ENCODE peak calls at places on chromosomes 5 and 9, in five cellular contexts. C, M, I, G and S are unnamed samples.

GRCh38 chr5:170287532-170287931 is 10.0 kb downstream of the LCP2 start:
- DNase-seq in C (no peak), M (no peak), I (no peak), G (no peak), S (no peak)

GRCh38 chr9:136330406-136330990 is 3.2 kb downstream of the GPSM1 start:
- DNase-seq in C (no peak), M (no peak), I (no peak), G (no peak), S (no peak)

GRCh38 chr5:158145827-158146226 is 286.9 kb upstream of the CLINT1 start:
- DNase-seq in C (no peak), M (no peak), I (no peak), G (no peak), S (no peak)

GRCh38 chr5:88888291-88888690 is 5.3 kb upstream of the MEF2C start:
- DNase-seq in C (no peak), M (no peak), I (no peak), G (no peak), S (no peak)

GRCh38 chr5:177338251-177339106 is 13.0 kb downstream of the LMAN2 start:
- DNase-seq in C (no peak), M (no peak), I (no peak), G (no peak), S (no peak)

GRCh38 chr9:127225747-127226646 is 38.6 kb upstream of the GARNL3 start:
- DNase-seq in C (peak; percentile 17), M (no peak), I (no peak), G (no peak), S (peak; percentile 26)

GRCh38 chr5:74382864-74383618 is 257.5 kb downstream of the ENC1 start:
- DNase-seq in C (peak; percentile 54), M (no peak), I (peak; percentile 95), G (peak; percentile 22), S (no peak)

GRCh38 chr5:62714246-62714645 is 135.6 kb downstream of the LRRC70 start:
- DNase-seq in C (no peak), M (no peak), I (no peak), G (no peak), S (no peak)

GRCh38 chr9:14315754-14316573 is 2.0 kb upstream of the NFIB start:
- DNase-seq in C (no peak), M (no peak), I (peak; percentile 65), G (no peak), S (no peak)

GRCh38 chr5:140043508-140043872 is 391 bp upstream of the NRG2 start:
- DNase-seq in C (no peak), M (no peak), I (no peak), G (peak; percentile 21), S (no peak)
- TF ChIP-seq CTCF in C (no peak), M (no peak), I (no peak), G (peak; percentile 41), S (no peak)

DNA sequence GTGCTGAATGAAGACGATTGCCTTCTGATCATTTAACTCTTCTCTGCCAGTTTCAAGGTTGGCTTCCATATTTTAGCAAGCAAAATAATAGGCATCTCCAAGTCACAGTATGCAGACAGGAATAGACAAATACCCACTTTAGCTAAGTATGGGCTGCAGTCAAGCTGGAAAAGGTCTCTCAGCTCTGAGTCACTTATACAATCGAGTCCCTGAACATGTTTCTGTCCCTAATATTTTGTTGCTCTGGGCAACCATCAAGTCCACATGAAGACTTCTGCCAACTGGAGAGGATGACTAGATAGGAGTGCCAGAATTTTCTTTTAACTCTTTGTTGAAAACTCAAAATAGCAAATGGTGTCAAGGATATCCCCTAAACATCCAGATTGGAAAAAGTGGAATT is 575.3 kb downstream of the RAB3C start:
- DNase-seq in C (peak; percentile 22), M (no peak), I (no peak), G (peak; percentile 17), S (no peak)
- TF ChIP-seq CTCF in C (no peak), M (no peak), I (no peak), G (no peak), S (no peak)

DNA sequence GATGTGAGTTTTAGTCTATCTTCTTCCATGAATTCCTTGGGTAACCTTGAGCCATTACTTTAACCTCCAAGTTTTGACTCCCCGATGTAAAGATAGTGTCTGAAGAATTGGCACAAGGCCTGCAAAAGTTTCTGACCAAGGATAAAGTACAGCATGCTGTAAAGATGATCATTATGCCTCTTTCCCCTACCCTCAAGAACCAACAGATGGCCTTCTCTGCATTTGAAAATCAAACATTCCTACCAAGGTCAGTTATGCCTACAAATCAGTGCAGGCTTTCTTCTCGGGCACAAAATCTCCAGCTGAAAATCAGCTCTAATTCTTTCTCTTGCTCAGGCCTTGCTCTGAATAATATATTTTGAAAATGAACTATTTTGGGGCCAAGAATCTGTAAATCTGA is 59.8 kb downstream of the PPP2R2B start:
- DNase-seq in C (no peak), M (no peak), I (no peak), G (no peak), S (no peak)
- TF ChIP-seq CTCF in C (no peak), M (no peak), I (no peak), G (no peak), S (no peak)

GRCh38 chr9:89007568-89007967 is 16.3 kb downstream of the S1PR3 start:
- DNase-seq in C (no peak), M (no peak), I (no peak), G (no peak), S (no peak)

GRCh38 chr9:89010526-89011089 is 19.3 kb downstream of the S1PR3 start:
- DNase-seq in C (no peak), M (no peak), I (no peak), G (no peak), S (no peak)

GRCh38 chr9:89008346-89009048 is 17.2 kb downstream of the S1PR3 start:
- DNase-seq in C (no peak), M (no peak), I (no peak), G (no peak), S (no peak)

GRCh38 chr9:89010056-89010455 is 18.8 kb downstream of the S1PR3 start:
- DNase-seq in C (no peak), M (no peak), I (no peak), G (no peak), S (no peak)

GRCh38 chr9:89009049-89009840 is 18.0 kb downstream of the S1PR3 start:
- DNase-seq in C (no peak), M (no peak), I (no peak), G (no peak), S (no peak)
- TF ChIP-seq CTCF in C (no peak), M (no peak), I (no peak), G (no peak), S (no peak)

DNA sequence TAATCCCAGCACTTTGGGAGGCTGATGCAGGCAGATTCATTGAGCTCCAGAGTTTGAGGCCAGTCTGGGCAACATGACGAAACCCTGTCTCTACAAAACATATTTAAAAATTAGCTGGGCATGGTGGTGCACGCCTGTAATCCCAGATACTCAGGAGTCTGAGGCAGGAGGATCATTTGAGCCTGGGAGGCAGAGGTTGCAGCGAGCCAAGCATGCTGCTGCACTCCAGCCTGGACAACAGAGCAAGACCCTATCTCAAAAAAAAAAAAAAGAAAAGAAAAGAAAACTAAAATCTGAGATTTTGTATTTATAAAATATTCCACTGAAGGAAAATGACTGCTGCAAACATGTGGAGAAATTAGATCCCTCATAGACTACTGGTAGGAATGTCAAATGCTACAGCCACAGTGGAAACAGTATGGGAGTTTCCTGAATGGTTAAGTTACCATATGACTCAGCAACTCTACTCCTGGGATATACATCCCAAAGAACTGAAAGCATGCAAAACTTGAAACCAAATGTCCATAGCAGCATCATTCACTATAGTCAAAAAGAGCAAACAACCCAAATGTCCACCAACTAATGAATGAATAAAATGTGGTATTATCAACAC is 106.1 kb downstream of the UBAP2 start:
- DNase-seq in C (peak; percentile 93), M (no peak), I (peak; percentile 82), G (peak; percentile 40), S (no peak)
- TF ChIP-seq CTCF in C (peak; percentile 73), M (no peak), I (peak; percentile 63), G (no peak), S (no peak)

DNA sequence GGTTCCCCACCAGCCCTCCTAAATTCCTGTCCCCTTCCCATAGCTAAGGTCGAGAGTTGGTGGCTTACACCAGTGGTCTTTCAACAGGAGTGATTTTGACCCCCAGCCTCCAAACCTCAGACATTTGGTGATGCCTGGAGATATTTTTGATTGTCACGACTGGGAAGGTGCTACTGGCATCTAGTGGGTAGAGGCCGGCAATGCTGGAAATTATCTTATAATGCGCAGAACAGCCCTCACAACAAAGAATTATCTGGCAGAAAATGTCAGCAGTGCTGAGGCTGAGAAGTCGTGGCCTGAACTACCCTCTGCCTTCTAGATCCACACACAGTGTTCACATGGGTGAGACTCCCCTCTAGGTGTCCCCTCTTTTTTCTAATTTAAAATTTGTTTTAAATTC is 69.6 kb downstream of the IL31RA start:
- DNase-seq in C (no peak), M (no peak), I (peak; percentile 44), G (no peak), S (no peak)
- TF ChIP-seq CTCF in C (peak; percentile 52), M (no peak), I (peak; percentile 50), G (peak; percentile 50), S (no peak)

DNA sequence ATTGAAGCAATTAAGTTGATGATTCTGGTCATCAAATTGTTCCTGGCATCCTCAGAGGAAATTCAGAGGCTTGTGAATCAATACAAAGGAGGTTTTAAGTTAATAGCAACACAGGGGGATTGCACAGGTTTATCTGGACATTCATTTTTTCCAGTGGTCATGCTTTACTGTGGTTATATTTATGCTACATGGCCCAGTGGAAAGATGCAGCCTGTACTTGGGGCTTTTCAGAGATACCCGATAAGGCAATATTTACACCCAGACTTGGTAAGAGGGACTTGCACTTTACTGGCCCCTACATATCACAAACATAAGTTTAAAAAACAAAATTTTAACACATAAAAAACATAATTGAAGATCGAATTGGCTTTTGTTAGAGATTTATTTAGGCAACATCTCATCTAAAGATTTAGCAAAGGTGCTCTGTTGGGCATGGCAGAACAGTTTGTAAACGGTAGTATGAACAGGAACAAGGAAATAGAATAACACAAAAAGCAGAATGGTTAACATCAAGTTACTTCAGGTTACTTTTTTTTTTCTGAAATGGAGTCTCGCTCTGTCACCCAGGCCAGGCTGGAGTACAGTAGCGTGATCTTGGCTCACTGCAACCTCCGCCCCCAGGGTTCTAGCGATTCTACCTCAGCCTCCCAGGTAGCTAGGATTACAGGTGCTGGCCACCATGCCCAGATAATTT is 49.7 kb upstream of the GLDC start:
- DNase-seq in C (no peak), M (no peak), I (no peak), G (no peak), S (no peak)
- TF ChIP-seq CTCF in C (no peak), M (no peak), I (no peak), G (no peak), S (no peak)

GRCh38 chr5:75666801-75667200 is 50.4 kb downstream of the POC5 start:
- DNase-seq in C (no peak), M (no peak), I (no peak), G (no peak), S (no peak)
- TF ChIP-seq CTCF in C (no peak), M (no peak), I (no peak), G (no peak), S (no peak)